ENCODE peak calls at places on chromosomes 1 and 21, in seven cellular contexts. T is cardiac fibroblast, G is brain microvascular endothelial cell, C is uterus, D is gastrocnemius medialis, H is fibroblast of the aortic adventitia, S is left lung. V is an unnamed sample.

GRCh38 chr1:204574856-204575145 is 58.6 kb downstream of the MDM4 start:
- DNase-seq in T (no peak), G (no peak), C (peak), D (no peak), H (no peak), S (no peak), V (no peak)

GRCh38 chr1:217181205-217181746 is 449.6 kb downstream of the GPATCH2 start:
- DNase-seq in T (no peak), G (no peak), C (no peak), D (no peak), H (no peak), S (no peak), V (no peak)

GRCh38 chr1:162087118-162087517 is 17.6 kb downstream of the NOS1AP start:
- DNase-seq in T (peak), G (no peak), C (no peak), D (no peak), H (no peak), S (no peak), V (no peak)

GRCh38 chr1:61124078-61124477 is 41.7 kb downstream of the NFIA start:
- DNase-seq in T (no peak), G (no peak), C (no peak), D (no peak), H (no peak), S (no peak), V (no peak)

GRCh38 chr1:156838972-156839371 is 19.9 kb downstream of the INSRR start:
- DNase-seq in T (peak), G (no peak), C (no peak), D (no peak), H (peak), S (no peak), V (no peak)

GRCh38 chr21:26916799-26917198 is 50.1 kb downstream of the ADAMTS5 start:
- DNase-seq in T (no peak), G (no peak), C (no peak), D (no peak), H (no peak), S (no peak), V (no peak)

GRCh38 chr1:145729196-145729595 is 9.9 kb downstream of the CD160 start:
- DNase-seq in T (no peak), G (no peak), C (no peak), D (no peak), H (peak), S (no peak), V (no peak)

GRCh38 chr1:172397221-172397620 is 23.3 kb upstream of the C1orf105 start:
- DNase-seq in T (peak), G (no peak), C (no peak), D (no peak), H (peak), S (no peak), V (peak)

GRCh38 chr1:75529488-75529887 is 81.4 kb downstream of the SLC44A5 start:
- DNase-seq in T (peak), G (no peak), C (no peak), D (no peak), H (peak), S (no peak), V (no peak)

GRCh38 chr1:46643368-46643775 is 24.8 kb downstream of the ATPAF1 start:
- DNase-seq in T (peak), G (peak), C (no peak), D (no peak), H (peak), S (no peak), V (peak)

GRCh38 chr1:7646981-7647901 is 123.9 kb upstream of the VAMP3 start:
- DNase-seq in T (peak), G (peak), C (peak), D (no peak), H (peak), S (peak), V (peak)

DNA sequence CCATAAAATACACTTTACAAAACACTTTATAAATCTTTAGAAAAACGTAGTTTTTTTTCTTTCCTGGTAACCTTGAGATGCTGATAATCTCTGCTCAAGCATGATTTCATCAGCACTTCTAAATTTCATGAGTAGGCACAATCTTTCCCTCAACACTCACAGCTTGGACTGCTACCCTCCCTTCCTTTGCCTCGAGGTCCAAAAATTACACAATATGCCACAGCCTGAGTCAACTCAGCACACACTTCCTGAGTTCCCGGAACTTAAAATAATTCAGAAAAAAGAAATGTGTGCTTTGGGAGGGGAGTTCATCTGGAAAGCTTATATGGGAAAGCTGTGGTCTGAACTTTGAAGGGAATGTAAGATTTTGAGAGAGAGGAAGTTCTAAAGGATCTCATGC is 5.9 kb downstream of the CLCA2 start:
- DNase-seq in T (peak), G (peak), C (peak), D (peak), H (peak), S (peak), V (peak)
- H3K4me3 ChIP-seq in T (no peak), G (no peak), C (no peak), D (no peak), H (no peak), S (no peak), V (no peak)

DNA sequence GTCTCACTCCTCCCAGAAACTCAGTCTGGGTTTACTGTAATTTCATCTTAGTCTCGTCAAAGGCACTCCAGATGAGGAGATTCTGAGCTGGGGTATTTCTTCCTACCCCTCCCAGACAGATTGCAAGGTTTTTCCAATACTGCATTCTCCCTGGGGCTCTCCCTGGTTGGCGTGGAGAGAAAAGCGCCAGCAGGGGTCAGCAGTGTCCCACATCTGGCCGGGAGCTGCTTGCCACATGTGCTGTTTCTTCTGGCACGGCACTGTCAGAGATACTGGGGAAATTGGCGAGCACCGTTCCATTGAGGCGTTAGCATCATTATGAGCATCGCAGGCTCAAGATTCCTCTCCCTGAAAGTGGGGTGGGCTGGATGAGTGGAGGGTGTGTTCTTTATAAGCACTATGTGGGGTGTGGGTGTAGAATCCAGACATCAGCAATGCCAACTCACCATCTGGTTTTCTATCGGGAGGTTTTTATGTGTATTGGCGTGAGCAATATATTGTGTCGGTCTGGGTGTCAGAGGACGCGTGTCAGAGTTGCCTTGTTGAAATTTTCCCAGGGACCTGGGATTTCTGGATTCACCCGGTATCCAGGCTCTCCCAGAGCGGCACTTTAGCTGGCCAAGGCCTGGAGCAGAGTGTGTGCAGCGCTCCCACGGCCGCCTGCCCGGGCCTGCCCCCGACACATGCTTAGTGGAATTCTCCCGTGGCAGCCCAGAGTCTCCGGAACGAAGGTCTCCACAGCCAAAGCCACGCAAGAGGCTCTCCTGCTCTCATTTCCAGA is 8.0 kb upstream of the NAV1 start:
- DNase-seq in T (peak), G (peak), C (peak), D (peak), H (peak), S (peak), V (peak)
- TF ChIP-seq CTCF in T (peak), G (peak), C (peak), D (peak), H (peak), S (peak), V (peak)

GRCh38 chr1:159856576-159856975 is 5.9 kb downstream of the VSIG8 start:
- DNase-seq in T (no peak), G (peak), C (no peak), D (no peak), H (no peak), S (no peak), V (peak)

GRCh38 chr1:159855709-159856108 is 6.7 kb downstream of the VSIG8 start:
- DNase-seq in T (no peak), G (no peak), C (no peak), D (no peak), H (no peak), S (no peak), V (no peak)

GRCh38 chr1:159854693-159855192 is 7.7 kb downstream of the VSIG8 start:
- DNase-seq in T (peak), G (peak), C (peak), D (peak), H (peak), S (peak), V (peak)

GRCh38 chr1:159853417-159853816 is 9.0 kb downstream of the VSIG8 start:
- DNase-seq in T (peak), G (peak), C (no peak), D (no peak), H (peak), S (no peak), V (peak)

GRCh38 chr1:159854101-159854692 is 8.3 kb downstream of the VSIG8 start:
- DNase-seq in T (peak), G (peak), C (peak), D (peak), H (peak), S (peak), V (peak)
- H3K4me3 ChIP-seq in T (peak), G (peak), C (peak), D (peak), H (peak), S (peak), V (peak)

DNA sequence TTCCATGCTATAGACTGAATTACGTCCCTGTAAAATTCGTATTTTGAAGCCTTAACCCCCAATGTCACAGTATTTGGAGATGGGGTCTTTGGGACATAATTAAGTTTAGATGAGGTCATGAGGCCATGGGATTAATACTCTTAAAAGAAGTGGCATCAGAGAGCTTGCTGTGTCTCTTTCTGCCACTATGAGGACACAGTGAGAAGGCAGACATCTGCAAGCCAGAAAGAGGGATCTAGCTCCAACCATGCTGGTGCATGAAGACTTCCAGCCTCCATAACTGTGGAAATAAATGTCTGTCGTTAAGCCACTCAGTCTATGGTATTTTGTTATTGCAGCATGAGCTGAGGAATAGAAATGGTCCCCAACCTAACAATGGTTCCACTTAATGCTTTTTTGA is 99.0 kb downstream of the LTN1 start:
- DNase-seq in T (no peak), G (no peak), C (no peak), D (no peak), H (no peak), S (no peak), V (no peak)
- TF ChIP-seq CTCF in T (no peak), G (no peak), C (no peak), D (no peak), H (no peak), S (no peak), V (no peak)

GRCh38 chr1:26474824-26475223 is 2.6 kb downstream of the HMGN2 start:
- DNase-seq in T (no peak), G (no peak), C (no peak), D (no peak), H (no peak), S (no peak), V (no peak)
- H3K4me3 ChIP-seq in T (no peak), G (no peak), C (no peak), D (no peak), H (no peak), S (no peak), V (no peak)

GRCh38 chr21:33478858-33479678 is 706 bp downstream of the TMEM50B start:
- DNase-seq in T (peak), G (no peak), C (peak), D (peak), H (peak), S (peak), V (peak)

GRCh38 chr21:33478182-33478581 is 1.6 kb downstream of the TMEM50B start:
- DNase-seq in T (no peak), G (no peak), C (no peak), D (no peak), H (no peak), S (no peak), V (no peak)

GRCh38 chr21:33480481-33481103 is 818 bp upstream of the TMEM50B start:
- DNase-seq in T (no peak), G (no peak), C (no peak), D (no peak), H (no peak), S (no peak), V (no peak)

GRCh38 chr21:33481314-33481943 is 1.7 kb upstream of the TMEM50B start:
- DNase-seq in T (no peak), G (no peak), C (no peak), D (no peak), H (no peak), S (no peak), V (no peak)

DNA sequence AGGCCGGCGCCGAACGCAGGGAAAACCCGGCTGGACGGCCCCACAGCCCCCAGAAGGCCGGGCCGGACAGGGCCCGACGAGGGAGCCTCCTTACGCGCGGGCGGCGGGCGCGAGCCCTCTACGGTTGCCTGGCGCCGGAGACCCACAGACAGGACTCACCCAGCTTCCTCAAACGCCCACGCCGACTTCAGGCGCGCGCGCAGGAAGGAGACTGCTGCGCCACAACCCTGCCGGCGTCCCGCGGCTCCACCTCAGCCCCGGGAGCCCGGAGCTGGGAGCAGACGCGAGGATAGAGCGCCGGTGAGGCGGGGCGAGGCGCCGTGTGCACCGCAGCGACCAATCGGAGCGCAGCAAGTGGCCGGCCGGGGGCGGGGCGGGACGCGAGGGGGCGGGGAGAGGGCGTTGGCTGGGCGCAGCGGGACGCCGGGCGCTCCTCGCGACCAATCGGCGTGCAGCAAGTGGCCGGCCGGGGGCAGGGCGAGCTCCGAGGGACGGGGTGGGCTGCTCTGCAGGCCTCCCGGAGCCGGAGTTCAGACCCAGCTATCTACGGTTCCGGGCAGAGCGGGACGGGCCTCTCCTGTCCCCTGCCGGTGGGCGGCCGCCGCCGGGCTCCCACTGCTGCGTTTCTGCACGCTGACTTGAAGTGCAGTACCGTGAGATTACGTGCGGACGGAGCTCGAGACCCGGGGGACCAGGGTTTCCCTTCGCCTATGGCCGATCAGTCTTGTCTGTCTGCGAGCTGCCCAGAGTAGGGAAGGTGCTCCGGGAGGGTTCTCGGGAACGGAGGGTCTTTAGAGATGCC is at the start of gene TMEM50B:
- DNase-seq in T (peak), G (peak), C (peak), D (peak), H (peak), S (peak), V (peak)
- TF ChIP-seq CTCF in T (peak), G (peak), C (peak), D (peak), H (peak), S (peak), V (peak)

DNA sequence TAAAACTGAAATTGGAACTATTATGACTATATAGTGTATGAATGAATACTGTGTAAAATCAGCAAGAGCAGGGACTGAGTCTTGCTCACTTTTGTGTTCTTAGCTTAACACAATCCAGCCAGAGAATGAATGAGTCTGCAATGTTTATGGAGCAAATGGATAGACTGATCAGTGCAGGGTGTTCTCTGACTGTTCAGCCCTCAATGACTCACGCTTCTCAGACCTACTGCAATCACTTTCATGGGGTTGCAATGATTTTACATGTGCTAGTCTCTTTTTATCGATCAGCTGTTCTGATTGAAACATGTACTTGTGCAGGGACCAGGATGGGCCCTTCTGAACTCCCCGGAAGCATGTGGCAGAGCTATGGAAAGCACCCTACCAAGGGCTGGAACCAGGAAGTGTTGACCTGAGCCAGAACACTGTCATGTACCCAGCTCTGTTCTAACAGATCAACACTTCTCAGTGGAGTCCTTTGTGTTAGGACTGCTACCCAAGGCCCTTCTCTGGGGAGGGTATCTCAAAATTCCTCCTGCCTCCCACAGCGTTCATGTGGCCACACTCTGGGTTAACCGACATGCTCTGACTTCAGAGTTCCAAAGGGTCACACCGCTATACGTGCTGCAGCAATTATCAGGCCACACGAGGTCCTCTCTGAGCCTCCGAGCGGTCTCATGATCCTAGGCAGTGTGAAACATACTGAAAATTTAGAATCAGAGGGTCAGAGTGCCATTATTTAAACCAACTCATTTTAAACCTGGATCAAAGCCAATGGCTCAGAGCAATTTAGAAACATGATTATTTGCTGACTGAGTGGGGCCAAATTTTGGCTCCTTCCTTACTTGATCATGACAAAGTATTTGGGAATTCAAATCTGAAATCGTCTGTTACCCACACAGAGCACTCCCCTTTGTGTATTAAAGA is 35.2 kb downstream of the GRIK1 start:
- DNase-seq in T (peak), G (peak), C (no peak), D (no peak), H (peak), S (no peak), V (peak)
- H3K4me3 ChIP-seq in T (no peak), G (no peak), C (no peak), D (no peak), H (no peak), S (no peak), V (no peak)

GRCh38 chr1:24742090-24742938 is 2.9 kb upstream of the CLIC4 start:
- DNase-seq in T (peak), G (peak), C (peak), D (no peak), H (peak), S (no peak), V (peak)

GRCh38 chr1:24743404-24744211 is 1.6 kb upstream of the CLIC4 start:
- DNase-seq in T (peak), G (peak), C (peak), D (no peak), H (peak), S (no peak), V (peak)

GRCh38 chr1:24748191-24749121 is 3.2 kb downstream of the CLIC4 start:
- DNase-seq in T (no peak), G (no peak), C (no peak), D (no peak), H (peak), S (no peak), V (no peak)

GRCh38 chr1:24745711-24746582 is 700 bp downstream of the CLIC4 start:
- DNase-seq in T (peak), G (no peak), C (peak), D (peak), H (peak), S (no peak), V (peak)

GRCh38 chr1:24744911-24745710 is at the start of gene CLIC4:
- DNase-seq in T (peak), G (peak), C (peak), D (peak), H (peak), S (peak), V (peak)
- TF ChIP-seq CTCF in T (peak), G (peak), C (peak), D (peak), H (peak), S (peak), V (peak)

GRCh38 chr1:28260803-28261174 is 1.5 kb downstream of the SESN2 start:
- DNase-seq in T (peak), G (no peak), C (no peak), D (no peak), H (no peak), S (no peak), V (peak)

GRCh38 chr1:28257736-28258135 is 1.6 kb upstream of the SESN2 start:
- DNase-seq in T (no peak), G (no peak), C (no peak), D (no peak), H (no peak), S (no peak), V (no peak)

GRCh38 chr1:28259935-28260802 is 851 bp downstream of the SESN2 start:
- DNase-seq in T (peak), G (peak), C (peak), D (peak), H (peak), S (peak), V (peak)

GRCh38 chr1:28259252-28259934 is at the start of gene SESN2:
- DNase-seq in T (peak), G (peak), C (peak), D (peak), H (peak), S (peak), V (peak)

DNA sequence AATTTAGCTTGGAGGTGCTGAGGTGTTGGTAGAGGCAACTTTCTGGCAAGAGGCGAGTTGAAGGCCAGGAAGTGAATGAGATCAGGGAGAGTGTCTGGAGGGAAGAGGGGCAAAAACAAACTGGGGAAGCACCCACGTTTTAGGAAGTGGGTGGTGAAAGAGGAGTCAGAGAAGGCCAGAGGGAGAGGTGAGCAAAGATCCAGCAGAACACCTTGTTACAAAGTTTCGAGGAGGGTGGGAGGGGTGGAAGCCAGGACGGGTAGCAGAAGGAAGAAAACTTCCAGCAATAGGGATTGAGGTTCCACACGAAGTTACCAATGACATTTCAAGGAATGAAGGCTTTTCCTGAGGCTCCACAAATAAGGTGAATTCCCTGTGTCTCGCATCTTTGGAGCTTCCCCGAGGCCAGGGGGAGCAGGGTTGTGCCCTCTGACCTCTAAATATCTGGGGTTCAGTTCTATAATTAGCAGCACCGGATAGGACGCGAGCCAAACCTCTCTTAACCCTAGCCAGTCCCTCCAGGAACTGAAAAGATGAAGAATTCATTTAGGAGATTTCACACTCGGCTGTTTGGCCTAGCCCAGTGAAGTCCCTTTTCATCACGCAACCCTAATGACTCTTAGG is 578 bp upstream of the SESN2 start:
- DNase-seq in T (peak), G (no peak), C (no peak), D (no peak), H (peak), S (no peak), V (no peak)
- H3K4me3 ChIP-seq in T (peak), G (peak), C (peak), D (peak), H (peak), S (peak), V (peak)

V was measured in astrocyte of the spinal cord.